ENCODE peak calls at places on chromosomes 16 and 17, in four cellular contexts. One of them, this sample, is unnamed.
A peak's percentile ranks its signal among the peaks of the same experiment; 100 is the strongest.

GRCh38 chr16:85220125-85220839 is 108.0 kb upstream of the CIBAR2 start:
- DNase-seq in HFFc6: peak; percentile 60
- DNase-seq in Peyer's patch: peak; percentile 20
- DNase-seq in cardiac muscle cell: peak; percentile 84
- DNase-seq in this sample: no peak

GRCh38 chr16:23131436-23131835 is 17.8 kb downstream of the USP31 start:
- DNase-seq in HFFc6: no peak
- DNase-seq in Peyer's patch: no peak
- DNase-seq in cardiac muscle cell: no peak
- DNase-seq in this sample: no peak

GRCh38 chr16:24070851-24071250 is 185.3 kb upstream of the CACNG3 start:
- DNase-seq in HFFc6: no peak
- DNase-seq in Peyer's patch: no peak
- DNase-seq in cardiac muscle cell: peak; percentile 27
- DNase-seq in this sample: peak; percentile 65

GRCh38 chr16:72442381-72443158 is 270.6 kb upstream of the PMFBP1 start:
- DNase-seq in HFFc6: no peak
- DNase-seq in Peyer's patch: no peak
- DNase-seq in cardiac muscle cell: no peak
- DNase-seq in this sample: no peak

GRCh38 chr16:89357460-89357859 is 132.9 kb downstream of the ANKRD11 start:
- DNase-seq in HFFc6: no peak
- DNase-seq in Peyer's patch: no peak
- DNase-seq in cardiac muscle cell: no peak
- DNase-seq in this sample: no peak

GRCh38 chr16:30896203-30896889 is at the start of gene CTF1:
- DNase-seq in HFFc6: peak; percentile 74
- DNase-seq in Peyer's patch: no peak
- DNase-seq in cardiac muscle cell: peak; percentile 88
- DNase-seq in this sample: no peak

GRCh38 chr17:50264263-50265113 is 9.8 kb upstream of the TMEM92 start:
- DNase-seq in HFFc6: peak; percentile 37
- DNase-seq in Peyer's patch: no peak
- DNase-seq in cardiac muscle cell: no peak
- DNase-seq in this sample: peak; percentile 7

GRCh38 chr17:11969565-11969964 is 27.7 kb downstream of the ZNF18 start:
- DNase-seq in HFFc6: no peak
- DNase-seq in Peyer's patch: no peak
- DNase-seq in cardiac muscle cell: no peak
- DNase-seq in this sample: no peak

GRCh38 chr17:50829336-50829735 is 6.0 kb upstream of the WFIKKN2 start:
- DNase-seq in HFFc6: no peak
- DNase-seq in Peyer's patch: no peak
- DNase-seq in cardiac muscle cell: no peak
- DNase-seq in this sample: no peak

GRCh38 chr16:70644763-70645597 is 1.4 kb upstream of the IL34 start:
- DNase-seq in HFFc6: no peak
- DNase-seq in Peyer's patch: no peak
- DNase-seq in cardiac muscle cell: no peak
- DNase-seq in this sample: no peak
- TF ChIP-seq CTCF in HFFc6: no peak
- TF ChIP-seq CTCF in Peyer's patch: no peak
- TF ChIP-seq CTCF in cardiac muscle cell: no peak
- TF ChIP-seq CTCF in this sample: no peak

GRCh38 chr17:81907219-81908145 is 3.7 kb downstream of the PCYT2 start:
- DNase-seq in HFFc6: no peak
- DNase-seq in Peyer's patch: no peak
- DNase-seq in cardiac muscle cell: no peak
- DNase-seq in this sample: no peak
- TF ChIP-seq CTCF in HFFc6: peak; percentile 35
- TF ChIP-seq CTCF in Peyer's patch: no peak
- TF ChIP-seq CTCF in cardiac muscle cell: no peak
- TF ChIP-seq CTCF in this sample: no peak

GRCh38 chr17:53662608-53663007 is 160.1 kb upstream of the KIF2B start:
- DNase-seq in HFFc6: no peak
- DNase-seq in Peyer's patch: no peak
- DNase-seq in cardiac muscle cell: no peak
- DNase-seq in this sample: no peak
- TF ChIP-seq CTCF in HFFc6: no peak
- TF ChIP-seq CTCF in Peyer's patch: no peak
- TF ChIP-seq CTCF in cardiac muscle cell: no peak
- TF ChIP-seq CTCF in this sample: no peak

GRCh38 chr16:73713817-73714495 is 582.7 kb upstream of the PSMD7 start:
- DNase-seq in HFFc6: peak; percentile 16
- DNase-seq in Peyer's patch: no peak
- DNase-seq in cardiac muscle cell: peak; percentile 24
- DNase-seq in this sample: no peak
- TF ChIP-seq CTCF in HFFc6: peak; percentile 80
- TF ChIP-seq CTCF in Peyer's patch: peak; percentile 24
- TF ChIP-seq CTCF in cardiac muscle cell: peak; percentile 39
- TF ChIP-seq CTCF in this sample: no peak

GRCh38 chr17:82104797-82105416 is 6.9 kb upstream of the FASN start:
- DNase-seq in HFFc6: no peak
- DNase-seq in Peyer's patch: no peak
- DNase-seq in cardiac muscle cell: no peak
- DNase-seq in this sample: no peak

GRCh38 chr17:82105417-82105881 is 7.4 kb upstream of the FASN start:
- DNase-seq in HFFc6: no peak
- DNase-seq in Peyer's patch: no peak
- DNase-seq in cardiac muscle cell: no peak
- DNase-seq in this sample: no peak

GRCh38 chr17:82107341-82107860 is 9.4 kb upstream of the FASN start:
- DNase-seq in HFFc6: no peak
- DNase-seq in Peyer's patch: no peak
- DNase-seq in cardiac muscle cell: no peak
- DNase-seq in this sample: no peak

GRCh38 chr17:82106697-82107305 is 8.8 kb upstream of the FASN start:
- DNase-seq in HFFc6: no peak
- DNase-seq in Peyer's patch: no peak
- DNase-seq in cardiac muscle cell: no peak
- DNase-seq in this sample: no peak

DNA sequence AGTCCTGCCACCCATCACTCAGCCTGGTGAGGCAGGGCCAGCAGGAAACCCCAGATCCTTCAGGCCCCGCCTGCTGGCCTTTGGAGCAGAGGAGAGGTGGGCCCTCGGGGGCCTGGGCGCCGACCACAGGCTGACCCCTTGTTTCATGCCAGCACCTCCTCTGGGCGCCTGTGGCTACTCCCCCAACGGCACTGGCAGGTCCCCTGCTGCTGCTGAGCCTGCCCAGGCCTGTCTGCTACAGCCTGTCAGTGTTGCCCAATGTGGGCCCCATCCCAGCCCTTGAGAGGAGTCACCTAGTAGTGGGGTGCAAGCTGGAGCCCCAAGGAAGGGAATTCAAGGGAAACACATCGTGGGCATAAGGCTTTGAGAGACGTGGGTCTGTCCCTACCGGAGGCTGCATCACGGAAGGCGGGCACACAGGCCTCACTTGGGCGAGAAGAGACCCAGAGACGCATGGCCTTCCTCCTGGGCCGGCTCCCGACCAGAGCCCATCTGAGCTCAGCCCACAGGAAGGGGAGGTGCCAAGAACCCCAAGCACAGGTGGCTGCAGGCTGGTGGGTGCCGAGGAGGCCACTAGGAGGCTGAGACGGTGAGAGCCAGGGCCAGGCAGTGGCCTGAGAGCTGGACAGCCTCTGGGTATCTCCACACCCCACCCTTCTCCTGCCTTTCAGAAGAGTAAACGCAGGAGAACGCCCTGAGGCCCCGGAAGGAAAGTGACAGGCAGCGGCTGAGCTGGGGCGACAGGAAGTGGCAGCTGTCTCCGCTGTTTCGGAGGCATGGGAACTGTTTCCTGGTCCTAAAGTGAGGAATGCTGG is 8.1 kb upstream of the FASN start:
- DNase-seq in HFFc6: peak; percentile 55
- DNase-seq in Peyer's patch: peak; percentile 76
- DNase-seq in cardiac muscle cell: peak; percentile 58
- DNase-seq in this sample: peak; percentile 92
- TF ChIP-seq CTCF in HFFc6: peak; percentile 64
- TF ChIP-seq CTCF in Peyer's patch: peak; percentile 22
- TF ChIP-seq CTCF in cardiac muscle cell: peak; percentile 40
- TF ChIP-seq CTCF in this sample: peak; percentile 49

DNA sequence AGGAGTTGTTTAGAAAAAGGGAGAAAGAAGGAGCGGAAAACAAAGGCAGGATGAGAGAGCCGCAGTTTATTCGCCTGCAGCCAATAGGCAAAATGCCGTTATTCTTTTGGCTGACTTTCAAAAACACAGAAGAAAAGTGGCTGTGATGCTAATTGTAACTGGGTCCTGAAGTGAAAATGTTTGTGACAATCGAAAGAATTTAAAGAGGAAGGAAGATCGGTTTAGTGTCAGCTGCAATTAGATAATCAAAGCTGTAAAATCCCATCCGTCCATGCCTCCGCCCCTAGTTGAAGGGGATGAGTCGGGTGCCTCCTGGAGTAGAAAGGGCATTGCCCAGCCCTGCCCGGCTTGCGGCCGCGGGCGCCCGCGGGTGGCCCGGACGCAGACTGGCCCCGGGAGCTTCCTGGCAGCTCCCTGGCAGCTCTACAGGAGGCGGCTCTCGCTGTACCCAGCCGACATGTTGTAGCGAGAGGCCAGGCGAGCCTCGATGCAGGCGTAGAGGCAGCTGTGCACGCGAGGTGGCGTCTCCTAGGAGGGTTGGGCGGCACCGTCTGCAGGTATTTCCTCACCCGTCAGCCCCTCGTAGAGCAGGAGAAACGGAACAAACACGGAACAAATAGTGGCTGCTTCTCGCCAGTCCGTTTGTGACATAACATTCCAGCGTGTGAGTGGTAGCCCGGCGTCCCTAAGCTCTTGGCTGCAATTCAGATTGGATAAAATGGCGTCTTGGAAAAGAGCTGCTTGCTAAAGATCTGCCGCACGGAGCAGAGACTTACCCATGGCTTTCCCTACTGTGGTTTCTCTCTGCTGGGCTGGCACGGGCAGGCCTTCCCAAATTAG is 82.3 kb downstream of the TNRC6C start:
- DNase-seq in HFFc6: peak; percentile 52
- DNase-seq in Peyer's patch: peak; percentile 44
- DNase-seq in cardiac muscle cell: peak; percentile 65
- DNase-seq in this sample: peak; percentile 45
- TF ChIP-seq CTCF in HFFc6: peak; percentile 17
- TF ChIP-seq CTCF in Peyer's patch: no peak
- TF ChIP-seq CTCF in cardiac muscle cell: peak; percentile 11
- TF ChIP-seq CTCF in this sample: no peak

GRCh38 chr16:56576585-56577299 is 11.9 kb downstream of the MT4 start:
- DNase-seq in HFFc6: peak; percentile 38
- DNase-seq in Peyer's patch: peak; percentile 66
- DNase-seq in cardiac muscle cell: peak; percentile 79
- DNase-seq in this sample: peak; percentile 85

GRCh38 chr16:56577300-56577625 is 12.1 kb upstream of the MT3 start:
- DNase-seq in HFFc6: no peak
- DNase-seq in Peyer's patch: no peak
- DNase-seq in cardiac muscle cell: no peak
- DNase-seq in this sample: no peak

GRCh38 chr16:56583351-56583910 is 5.9 kb upstream of the MT3 start:
- DNase-seq in HFFc6: no peak
- DNase-seq in Peyer's patch: no peak
- DNase-seq in cardiac muscle cell: no peak
- DNase-seq in this sample: no peak

GRCh38 chr16:56584276-56584675 is 5.1 kb upstream of the MT3 start:
- DNase-seq in HFFc6: no peak
- DNase-seq in Peyer's patch: no peak
- DNase-seq in cardiac muscle cell: no peak
- DNase-seq in this sample: no peak

GRCh38 chr16:56580391-56581048 is 8.8 kb upstream of the MT3 start:
- DNase-seq in HFFc6: no peak
- DNase-seq in Peyer's patch: no peak
- DNase-seq in cardiac muscle cell: no peak
- DNase-seq in this sample: no peak
- TF ChIP-seq CTCF in HFFc6: no peak
- TF ChIP-seq CTCF in Peyer's patch: no peak
- TF ChIP-seq CTCF in cardiac muscle cell: no peak
- TF ChIP-seq CTCF in this sample: no peak